ENCODE peak calls at places on chromosomes 11 and 22, in six cellular contexts. One of them, this sample, is unnamed. For H3K4me1, the result is how much of the 10 kb centered on the place peaks cover.

GRCh38 chr22:41674941-41675340 is 13.7 kb downstream of the SNU13 start:
- DNase-seq in aorta: peak
- DNase-seq in IMR-90: no peak
- DNase-seq in psoas muscle: no peak
- DNase-seq in fibroblast of lung: no peak
- DNase-seq in Peyer's patch: no peak
- DNase-seq in this sample: no peak

GRCh38 chr11:2097356-2097997 is 41.7 kb downstream of the IGF2 start:
- DNase-seq in aorta: peak
- DNase-seq in IMR-90: peak
- DNase-seq in psoas muscle: peak
- DNase-seq in fibroblast of lung: peak
- DNase-seq in Peyer's patch: no peak
- DNase-seq in this sample: peak

GRCh38 chr22:23197836-23198235 is 17.5 kb downstream of the BCR start:
- DNase-seq in aorta: no peak
- DNase-seq in IMR-90: no peak
- DNase-seq in psoas muscle: no peak
- DNase-seq in fibroblast of lung: no peak
- DNase-seq in Peyer's patch: no peak
- DNase-seq in this sample: no peak

GRCh38 chr22:20562607-20563463 is 55.4 kb downstream of the MED15 start:
- DNase-seq in aorta: peak
- DNase-seq in IMR-90: no peak
- DNase-seq in psoas muscle: peak
- DNase-seq in fibroblast of lung: no peak
- DNase-seq in Peyer's patch: no peak
- DNase-seq in this sample: no peak

GRCh38 chr11:122984186-122985011 is 2.8 kb upstream of the BSX start:
- DNase-seq in aorta: peak
- DNase-seq in IMR-90: no peak
- DNase-seq in psoas muscle: no peak
- DNase-seq in fibroblast of lung: peak
- DNase-seq in Peyer's patch: no peak
- DNase-seq in this sample: no peak

GRCh38 chr11:75272391-75272790 is 31.8 kb downstream of the TPBGL start:
- DNase-seq in aorta: no peak
- DNase-seq in IMR-90: no peak
- DNase-seq in psoas muscle: no peak
- DNase-seq in fibroblast of lung: no peak
- DNase-seq in Peyer's patch: no peak
- DNase-seq in this sample: no peak

GRCh38 chr22:43890901-43891331 is 897 bp downstream of the PNPLA5 start:
- DNase-seq in aorta: peak
- DNase-seq in IMR-90: peak
- DNase-seq in psoas muscle: peak
- DNase-seq in fibroblast of lung: no peak
- DNase-seq in Peyer's patch: no peak
- DNase-seq in this sample: no peak

GRCh38 chr11:131734871-131735270 is 364.5 kb downstream of the NTM start:
- DNase-seq in aorta: no peak
- DNase-seq in IMR-90: no peak
- DNase-seq in psoas muscle: no peak
- DNase-seq in fibroblast of lung: no peak
- DNase-seq in Peyer's patch: no peak
- DNase-seq in this sample: no peak

GRCh38 chr11:6629573-6629891 is 10.3 kb upstream of the TPP1 start:
- DNase-seq in aorta: no peak
- DNase-seq in IMR-90: no peak
- DNase-seq in psoas muscle: no peak
- DNase-seq in fibroblast of lung: no peak
- DNase-seq in Peyer's patch: no peak
- DNase-seq in this sample: no peak

GRCh38 chr11:84819128-84819527 is 808.0 kb downstream of the DLG2 start:
- DNase-seq in aorta: no peak
- DNase-seq in IMR-90: no peak
- DNase-seq in psoas muscle: no peak
- DNase-seq in fibroblast of lung: no peak
- DNase-seq in Peyer's patch: no peak
- DNase-seq in this sample: no peak

GRCh38 chr11:123157995-123158394 is 37.1 kb downstream of the CLMP start:
- DNase-seq in aorta: no peak
- DNase-seq in IMR-90: no peak
- DNase-seq in psoas muscle: no peak
- DNase-seq in fibroblast of lung: no peak
- DNase-seq in Peyer's patch: no peak
- DNase-seq in this sample: no peak

GRCh38 chr11:14150878-14151277 is 188.4 kb downstream of the SPON1 start:
- DNase-seq in aorta: no peak
- DNase-seq in IMR-90: no peak
- DNase-seq in psoas muscle: no peak
- DNase-seq in fibroblast of lung: no peak
- DNase-seq in Peyer's patch: no peak
- DNase-seq in this sample: no peak

GRCh38 chr11:44189986-44190882 is 94.8 kb downstream of the EXT2 start:
- DNase-seq in aorta: no peak
- DNase-seq in IMR-90: no peak
- DNase-seq in psoas muscle: no peak
- DNase-seq in fibroblast of lung: peak
- DNase-seq in Peyer's patch: no peak
- DNase-seq in this sample: no peak

GRCh38 chr11:73175551-73176144 is 33.5 kb upstream of the FCHSD2 start:
- DNase-seq in aorta: peak
- DNase-seq in IMR-90: no peak
- DNase-seq in psoas muscle: peak
- DNase-seq in fibroblast of lung: no peak
- DNase-seq in Peyer's patch: no peak
- DNase-seq in this sample: no peak

GRCh38 chr11:9535189-9535781 is 38.2 kb upstream of the WEE1 start:
- DNase-seq in aorta: peak
- DNase-seq in IMR-90: peak
- DNase-seq in psoas muscle: peak
- DNase-seq in fibroblast of lung: peak
- DNase-seq in Peyer's patch: peak
- DNase-seq in this sample: peak

GRCh38 chr11:13535819-13536218 is 40.0 kb upstream of the PTH start:
- DNase-seq in aorta: no peak
- DNase-seq in IMR-90: no peak
- DNase-seq in psoas muscle: no peak
- DNase-seq in fibroblast of lung: no peak
- DNase-seq in Peyer's patch: no peak
- DNase-seq in this sample: no peak

GRCh38 chr11:131688056-131688693 is 317.8 kb downstream of the NTM start:
- DNase-seq in aorta: peak
- DNase-seq in IMR-90: peak
- DNase-seq in psoas muscle: peak
- DNase-seq in fibroblast of lung: peak
- DNase-seq in Peyer's patch: no peak
- DNase-seq in this sample: no peak

GRCh38 chr22:26949193-26949592 is 291.8 kb downstream of the MIAT start:
- DNase-seq in aorta: peak
- DNase-seq in IMR-90: peak
- DNase-seq in psoas muscle: no peak
- DNase-seq in fibroblast of lung: peak
- DNase-seq in Peyer's patch: no peak
- DNase-seq in this sample: no peak

GRCh38 chr22:19498154-19498865 is 18.6 kb downstream of the CDC45 start:
- DNase-seq in aorta: no peak
- DNase-seq in IMR-90: no peak
- DNase-seq in psoas muscle: no peak
- DNase-seq in fibroblast of lung: no peak
- DNase-seq in Peyer's patch: no peak
- DNase-seq in this sample: no peak

GRCh38 chr22:44578516-44579230 is 80.6 kb upstream of the RTL6 start:
- DNase-seq in aorta: peak
- DNase-seq in IMR-90: no peak
- DNase-seq in psoas muscle: no peak
- DNase-seq in fibroblast of lung: no peak
- DNase-seq in Peyer's patch: no peak
- DNase-seq in this sample: peak

GRCh38 chr22:44701824-44702478 is at the start of gene PRR5:
- DNase-seq in aorta: peak
- DNase-seq in IMR-90: peak
- DNase-seq in psoas muscle: peak
- DNase-seq in fibroblast of lung: peak
- DNase-seq in Peyer's patch: peak
- DNase-seq in this sample: peak

GRCh38 chr11:83520849-83521248 is 234.7 kb upstream of the CCDC90B start:
- DNase-seq in aorta: no peak
- DNase-seq in IMR-90: no peak
- DNase-seq in psoas muscle: no peak
- DNase-seq in fibroblast of lung: no peak
- DNase-seq in Peyer's patch: no peak
- DNase-seq in this sample: no peak

GRCh38 chr11:83760942-83761341 is 474.8 kb upstream of the CCDC90B start:
- DNase-seq in aorta: no peak
- DNase-seq in IMR-90: no peak
- DNase-seq in psoas muscle: no peak
- DNase-seq in fibroblast of lung: no peak
- DNase-seq in Peyer's patch: no peak
- DNase-seq in this sample: no peak

GRCh38 chr11:131624526-131624925 is 254.1 kb downstream of the NTM start:
- DNase-seq in aorta: no peak
- DNase-seq in IMR-90: peak
- DNase-seq in psoas muscle: no peak
- DNase-seq in fibroblast of lung: no peak
- DNase-seq in Peyer's patch: no peak
- DNase-seq in this sample: no peak

GRCh38 chr22:35154937-35155387 is 89.0 kb downstream of the ISX start:
- DNase-seq in aorta: no peak
- DNase-seq in IMR-90: peak
- DNase-seq in psoas muscle: no peak
- DNase-seq in fibroblast of lung: peak
- DNase-seq in Peyer's patch: no peak
- DNase-seq in this sample: peak

GRCh38 chr11:40293655-40294342 is 1165.7 kb downstream of the LRRC4C start:
- DNase-seq in aorta: peak
- DNase-seq in IMR-90: peak
- DNase-seq in psoas muscle: peak
- DNase-seq in fibroblast of lung: peak
- DNase-seq in Peyer's patch: no peak
- DNase-seq in this sample: peak

GRCh38 chr22:30305519-30305905 is 16.2 kb upstream of the CASTOR1 start:
- DNase-seq in aorta: no peak
- DNase-seq in IMR-90: no peak
- DNase-seq in psoas muscle: peak
- DNase-seq in fibroblast of lung: no peak
- DNase-seq in Peyer's patch: peak
- DNase-seq in this sample: peak

GRCh38 chr22:30304495-30305244 is 15.4 kb upstream of the CASTOR1 start:
- DNase-seq in aorta: peak
- DNase-seq in IMR-90: no peak
- DNase-seq in psoas muscle: no peak
- DNase-seq in fibroblast of lung: no peak
- DNase-seq in Peyer's patch: peak
- DNase-seq in this sample: no peak

GRCh38 chr22:30306629-30307016 is 17.3 kb upstream of the CASTOR1 start:
- DNase-seq in aorta: no peak
- DNase-seq in IMR-90: no peak
- DNase-seq in psoas muscle: no peak
- DNase-seq in fibroblast of lung: no peak
- DNase-seq in Peyer's patch: no peak
- DNase-seq in this sample: no peak

GRCh38 chr22:30307026-30307574 is 17.8 kb upstream of the CASTOR1 start:
- DNase-seq in aorta: no peak
- DNase-seq in IMR-90: no peak
- DNase-seq in psoas muscle: no peak
- DNase-seq in fibroblast of lung: no peak
- DNase-seq in Peyer's patch: no peak
- DNase-seq in this sample: no peak

GRCh38 chr22:30305906-30306628 is 16.8 kb upstream of the CASTOR1 start:
- DNase-seq in aorta: no peak
- DNase-seq in IMR-90: no peak
- DNase-seq in psoas muscle: no peak
- DNase-seq in fibroblast of lung: no peak
- DNase-seq in Peyer's patch: no peak
- DNase-seq in this sample: no peak
- H3K4me1 ChIP-seq in aorta: under half
- H3K4me1 ChIP-seq in IMR-90: under half
- H3K4me1 ChIP-seq in psoas muscle: under half
- H3K4me1 ChIP-seq in fibroblast of lung: under half
- H3K4me1 ChIP-seq in Peyer's patch: half or more
- H3K4me1 ChIP-seq in this sample: half or more

DNA sequence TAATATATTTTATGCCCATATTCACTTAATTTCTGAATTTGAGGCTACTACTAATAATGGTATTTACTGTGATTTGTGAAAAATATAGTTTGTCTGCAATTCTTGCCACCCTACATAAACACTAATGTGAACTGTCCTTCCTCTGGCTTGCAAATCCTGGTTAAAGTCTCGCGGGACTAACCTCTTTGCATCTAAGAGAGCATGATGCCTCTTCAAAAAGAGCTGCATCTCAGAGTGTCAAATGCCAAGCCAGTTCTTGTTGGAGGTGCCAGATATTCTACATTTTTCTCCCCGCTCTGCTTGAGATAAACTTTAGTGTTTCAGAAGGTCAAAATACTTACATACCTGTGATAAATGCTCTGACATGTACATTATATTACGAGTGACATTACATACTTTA is 2.1 kb downstream of the ARHGAP42 start:
- DNase-seq in aorta: no peak
- DNase-seq in IMR-90: no peak
- DNase-seq in psoas muscle: no peak
- DNase-seq in fibroblast of lung: no peak
- DNase-seq in Peyer's patch: no peak
- DNase-seq in this sample: no peak
- H3K4me1 ChIP-seq in aorta: under half
- H3K4me1 ChIP-seq in IMR-90: under half
- H3K4me1 ChIP-seq in psoas muscle: under half
- H3K4me1 ChIP-seq in fibroblast of lung: under half
- H3K4me1 ChIP-seq in Peyer's patch: under half
- H3K4me1 ChIP-seq in this sample: under half

GRCh38 chr11:119433369-119433749 is 10.4 kb upstream of the THY1 start:
- DNase-seq in aorta: no peak
- DNase-seq in IMR-90: peak
- DNase-seq in psoas muscle: no peak
- DNase-seq in fibroblast of lung: peak
- DNase-seq in Peyer's patch: no peak
- DNase-seq in this sample: no peak
- H3K4me1 ChIP-seq in aorta: under half
- H3K4me1 ChIP-seq in IMR-90: under half
- H3K4me1 ChIP-seq in psoas muscle: under half
- H3K4me1 ChIP-seq in fibroblast of lung: under half
- H3K4me1 ChIP-seq in Peyer's patch: under half
- H3K4me1 ChIP-seq in this sample: under half

DNA sequence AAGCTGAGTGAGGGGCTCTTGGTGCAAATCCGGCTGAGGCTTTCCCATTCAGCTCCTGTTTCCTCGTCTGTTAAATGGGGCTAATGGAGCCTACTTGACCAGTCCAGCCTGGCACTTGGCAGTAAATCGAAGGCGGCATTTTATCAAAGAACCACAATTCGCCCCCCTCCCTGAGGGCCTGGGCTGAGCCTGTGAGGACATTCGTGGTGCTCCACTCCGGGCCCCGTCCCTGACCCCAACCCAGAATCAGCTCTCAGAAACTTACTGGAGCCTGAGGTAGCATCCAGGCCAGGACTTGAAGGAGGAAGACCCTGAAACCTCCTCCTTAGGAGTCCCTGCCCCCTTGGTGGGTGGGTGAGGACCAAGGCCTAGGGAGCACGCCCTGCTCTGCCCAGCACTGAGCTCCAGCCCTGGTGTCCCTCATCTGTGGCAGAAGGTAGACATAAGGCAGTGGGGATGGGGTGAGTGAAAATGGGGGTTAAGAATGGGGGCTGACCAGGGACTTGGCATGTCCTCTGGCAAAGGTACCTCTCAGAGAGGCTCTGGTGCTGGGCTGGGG is 2.1 kb upstream of the CASTOR1 start:
- DNase-seq in aorta: no peak
- DNase-seq in IMR-90: no peak
- DNase-seq in psoas muscle: no peak
- DNase-seq in fibroblast of lung: no peak
- DNase-seq in Peyer's patch: no peak
- DNase-seq in this sample: peak
- H3K4me1 ChIP-seq in aorta: under half
- H3K4me1 ChIP-seq in IMR-90: under half
- H3K4me1 ChIP-seq in psoas muscle: under half
- H3K4me1 ChIP-seq in fibroblast of lung: under half
- H3K4me1 ChIP-seq in Peyer's patch: under half
- H3K4me1 ChIP-seq in this sample: under half

This sample was measured in left lung.